ENCODE peak calls at places on chromosomes 12 and 14, in five cellular contexts. K is GF-D8, O is ureter, A is GM12865, B is AG20443. X is an unnamed sample.

GRCh38 chr14:28966416-28967233 is 200.0 kb downstream of the FOXG1 start:
- DNase-seq in K (no peak), O (no peak), A (peak; percentile 5), B (no peak), X (no peak)

GRCh38 chr12:13505636-13506035 is 309.1 kb downstream of the EMP1 start:
- DNase-seq in K (no peak), O (no peak), A (no peak), B (no peak), X (no peak)

GRCh38 chr12:108640802-108641445 is 7.2 kb upstream of the SELPLG start:
- DNase-seq in K (peak; percentile 16), O (no peak), A (no peak), B (no peak), X (no peak)

GRCh38 chr14:104333903-104334811 is 195.8 kb downstream of the KIF26A start:
- DNase-seq in K (no peak), O (peak; percentile 28), A (no peak), B (no peak), X (no peak)

GRCh38 chr14:65840786-65841185 is 428.3 kb downstream of the FUT8 start:
- DNase-seq in K (no peak), O (no peak), A (no peak), B (peak; percentile 63), X (no peak)

GRCh38 chr12:50564240-50564947 is 59.6 kb downstream of the DIP2B start:
- DNase-seq in K (no peak), O (no peak), A (no peak), B (no peak), X (no peak)

GRCh38 chr12:53659011-53659551 is 16.8 kb downstream of the ATP5MC2 start:
- DNase-seq in K (no peak), O (peak; percentile 62), A (no peak), B (peak; percentile 63), X (no peak)

GRCh38 chr14:104926619-104927431 is 2.1 kb downstream of the PLD4 start:
- DNase-seq in K (no peak), O (no peak), A (peak; percentile 93), B (no peak), X (no peak)

GRCh38 chr12:24482882-24483604 is 465.9 kb downstream of the BCAT1 start:
- DNase-seq in K (no peak), O (no peak), A (no peak), B (no peak), X (no peak)

GRCh38 chr12:62724947-62725447 is 210.0 kb downstream of the PPM1H start:
- DNase-seq in K (no peak), O (peak; percentile 63), A (no peak), B (peak; percentile 85), X (peak; percentile 49)

GRCh38 chr14:31943861-31944255 is 133.2 kb upstream of the ARHGAP5 start:
- DNase-seq in K (no peak), O (no peak), A (no peak), B (no peak), X (no peak)

GRCh38 chr14:44657688-44658388 is 150.8 kb upstream of the FSCB start:
- DNase-seq in K (no peak), O (no peak), A (no peak), B (no peak), X (no peak)

GRCh38 chr14:71373773-71374172 is 466.5 kb downstream of the PCNX1 start:
- DNase-seq in K (no peak), O (no peak), A (no peak), B (no peak), X (no peak)

GRCh38 chr12:95102916-95103671 is 29.7 kb upstream of the NR2C1 start:
- DNase-seq in K (peak; percentile 51), O (no peak), A (peak; percentile 86), B (no peak), X (no peak)

GRCh38 chr14:58078471-58078870 is 73.5 kb downstream of the ARMH4 start:
- DNase-seq in K (no peak), O (no peak), A (no peak), B (no peak), X (no peak)

GRCh38 chr14:25090716-25091454 is 40.9 kb upstream of the STXBP6 start:
- DNase-seq in K (no peak), O (peak; percentile 54), A (no peak), B (peak; percentile 56), X (no peak)

GRCh38 chr12:56266634-56267442 is at the start of gene COQ10A:
- DNase-seq in K (peak; percentile 51), O (peak; percentile 91), A (peak; percentile 89), B (peak; percentile 97), X (peak; percentile 92)

GRCh38 chr12:90897981-90898380 is 57.0 kb downstream of the CCER1 start:
- DNase-seq in K (no peak), O (no peak), A (no peak), B (no peak), X (no peak)

GRCh38 chr12:29640589-29641345 is 143.0 kb downstream of the TMTC1 start:
- DNase-seq in K (no peak), O (no peak), A (no peak), B (no peak), X (peak; percentile 41)

GRCh38 chr12:54627304-54627703 is 7.4 kb downstream of the LACRT start:
- DNase-seq in K (no peak), O (no peak), A (no peak), B (no peak), X (no peak)

GRCh38 chr14:94387051-94388026 is 1.1 kb downstream of the SERPINA1 start:
- DNase-seq in K (no peak), O (no peak), A (no peak), B (no peak), X (no peak)

GRCh38 chr12:126353604-126354003 is 1288.4 kb downstream of the AACS start:
- DNase-seq in K (no peak), O (no peak), A (no peak), B (peak; percentile 21), X (no peak)

GRCh38 chr12:106139422-106140141 is 828 bp upstream of the NUAK1 start:
- DNase-seq in K (no peak), O (peak; percentile 81), A (peak; percentile 9), B (peak; percentile 88), X (peak; percentile 53)

GRCh38 chr12:11810962-11811361 is 161.5 kb downstream of the ETV6 start:
- DNase-seq in K (no peak), O (no peak), A (peak; percentile 63), B (no peak), X (no peak)

GRCh38 chr12:45543887-45544286 is 185.6 kb upstream of the ARID2 start:
- DNase-seq in K (peak; percentile 31), O (peak; percentile 54), A (peak; percentile 90), B (peak; percentile 87), X (peak; percentile 55)

GRCh38 chr12:106861984-106862894 is 87.8 kb downstream of the RIC8B start:
- DNase-seq in K (peak; percentile 12), O (no peak), A (no peak), B (peak; percentile 45), X (no peak)

GRCh38 chr14:60652674-60653387 is 3.6 kb upstream of the SIX1 start:
- DNase-seq in K (no peak), O (no peak), A (no peak), B (no peak), X (peak; percentile 30)

GRCh38 chr12:1929985-1930815 is 11.7 kb upstream of the CACNA2D4 start:
- DNase-seq in K (no peak), O (peak; percentile 32), A (no peak), B (no peak), X (no peak)

GRCh38 chr12:116863275-116863767 is 17.9 kb downstream of the HRK start:
- DNase-seq in K (no peak), O (no peak), A (no peak), B (peak; percentile 43), X (peak; percentile 44)

X was measured in WERI-Rb-1.